ENCODE peak calls at places on chromosomes 2 and 18, in five cellular contexts. H is NCI-H1417; K is adipocyte; T is mammary epithelial cell; W is stimulated activated CD8-positive, alpha-beta memory T cell treated with anti-CD3 and anti-CD28 coated beads, Interleukin-2, amount 100 ng/mL, for 48 hours. I is an unnamed sample.

GRCh38 chr18:57416542-57416941 is 18.6 kb upstream of the ONECUT2 start:
- DNase-seq in W (no peak), H (no peak), K (no peak), T (no peak), I (no peak)

GRCh38 chr2:71291398-71291797 is 40.2 kb upstream of the ZNF638 start:
- DNase-seq in K (peak; percentile 23), T (peak; percentile 24), W (no peak), H (no peak), I (no peak)

GRCh38 chr18:23583071-23583865 is 3.0 kb downstream of the NPC1 start:
- DNase-seq in K (no peak), T (no peak), H (no peak), W (no peak), I (no peak)

GRCh38 chr18:47420130-47420529 is 168.7 kb upstream of the SKOR2 start:
- DNase-seq in T (no peak), W (no peak), H (no peak), K (no peak), I (no peak)

GRCh38 chr18:5370332-5370731 is 74.8 kb upstream of the ZBTB14 start:
- DNase-seq in K (peak; percentile 30), T (no peak), W (no peak), H (no peak), I (no peak)

GRCh38 chr2:36356990-36357505 is 1.5 kb downstream of the CRIM1 start:
- DNase-seq in T (peak; percentile 60), K (no peak), H (peak; percentile 48), W (no peak), I (no peak)

GRCh38 chr2:128563348-128563687 is 244.7 kb upstream of the HS6ST1 start:
- DNase-seq in K (peak; percentile 97), W (no peak), H (no peak), T (no peak), I (no peak)

GRCh38 chr2:153477641-153478288 is 797 bp downstream of the RPRM start:
- DNase-seq in K (peak; percentile 2), T (no peak), H (peak; percentile 79), W (no peak), I (peak; percentile 30)

GRCh38 chr18:12305930-12306629 is 2.0 kb upstream of the TUBB6 start:
- DNase-seq in K (no peak), T (no peak), H (no peak), W (no peak), I (no peak)

GRCh38 chr18:46345181-46345465 is 240.9 kb downstream of the HAUS1 start:
- DNase-seq in W (no peak), K (no peak), T (no peak), H (no peak), I (no peak)

GRCh38 chr2:3644891-3645605 is 13.0 kb upstream of the ALLC start:
- DNase-seq in T (no peak), H (no peak), W (no peak), K (no peak), I (no peak)

GRCh38 chr2:217166241-217166640 is 306.4 kb upstream of the TNP1 start:
- DNase-seq in T (peak; percentile 27), K (peak; percentile 72), H (peak; percentile 40), W (no peak), I (peak; percentile 37)

GRCh38 chr2:201234167-201235139 is 25.9 kb upstream of the CASP8 start:
- DNase-seq in K (no peak), W (no peak), T (no peak), H (no peak), I (no peak)

GRCh38 chr2:173488861-173489260 is 134.2 kb downstream of the CDCA7 start:
- DNase-seq in T (no peak), H (no peak), W (no peak), K (no peak), I (no peak)

GRCh38 chr2:218465987-218466633 is 47.2 kb downstream of the VIL1 start:
- DNase-seq in K (peak; percentile 67), T (no peak), H (no peak), W (no peak), I (no peak)

GRCh38 chr18:10252494-10252893 is 201.9 kb upstream of the APCDD1 start:
- DNase-seq in W (no peak), T (no peak), K (no peak), H (no peak), I (no peak)

GRCh38 chr2:1366546-1367134 is 46.6 kb upstream of the TPO start:
- DNase-seq in K (no peak), H (peak; percentile 81), T (no peak), W (no peak), I (peak; percentile 83)

GRCh38 chr18:79553696-79554095 is 125.9 kb upstream of the CTDP1 start:
- DNase-seq in H (no peak), W (no peak), K (no peak), T (no peak), I (no peak)

GRCh38 chr2:83967854-83968253 is 491.2 kb downstream of the SUCLG1 start:
- DNase-seq in K (no peak), T (peak; percentile 10), H (no peak), W (no peak), I (no peak)

GRCh38 chr2:76985387-76986136 is 536.6 kb downstream of the LRRTM4 start:
- DNase-seq in H (no peak), W (no peak), T (no peak), K (no peak), I (no peak)

GRCh38 chr2:237231593-237231992 is 145.9 kb downstream of the COPS8 start:
- DNase-seq in H (no peak), K (no peak), T (no peak), W (no peak), I (no peak)

GRCh38 chr2:26034597-26035067 is 748 bp downstream of the RAB10 start:
- DNase-seq in W (no peak), H (peak; percentile 70), T (no peak), K (peak; percentile 58), I (no peak)

GRCh38 chr18:51513525-51513924 is 316.0 kb upstream of the MEX3C start:
- DNase-seq in H (no peak), K (no peak), T (peak; percentile 85), W (no peak), I (no peak)

GRCh38 chr2:205698556-205699282 is 16.4 kb downstream of the NRP2 start:
- DNase-seq in H (no peak), T (peak; percentile 54), W (no peak), K (no peak), I (no peak)

GRCh38 chr18:45678850-45679249 is 45.1 kb upstream of the SLC14A1 start:
- DNase-seq in T (no peak), W (no peak), H (no peak), K (no peak), I (no peak)

GRCh38 chr2:217262916-217263315 is 403.1 kb upstream of the TNP1 start:
- DNase-seq in W (no peak), K (no peak), T (no peak), H (no peak), I (no peak)

GRCh38 chr2:152534460-152535131 is 182.7 kb downstream of the PRPF40A start:
- DNase-seq in W (no peak), K (no peak), T (no peak), H (no peak), I (no peak)

GRCh38 chr2:12555012-12555645 is 161.6 kb upstream of the TRIB2 start:
- DNase-seq in T (peak; percentile 63), W (no peak), H (no peak), K (peak; percentile 68), I (no peak)

GRCh38 chr2:40721595-40721994 is 269.7 kb upstream of the SLC8A1 start:
- DNase-seq in W (no peak), K (peak; percentile 66), H (no peak), T (peak; percentile 42), I (no peak)

GRCh38 chr2:180983468-180984388 is 3.3 kb downstream of the UBE2E3 start:
- DNase-seq in T (peak; percentile 54), K (peak; percentile 80), H (peak; percentile 40), W (no peak), I (peak; percentile 38)

GRCh38 chr2:238462782-238463396 is 36.2 kb downstream of the ASB1 start:
- DNase-seq in T (peak; percentile 61), W (no peak), K (peak; percentile 61), H (peak; percentile 8), I (peak; percentile 14)

GRCh38 chr18:59697236-59697932 is at the start of gene CCBE1:
- DNase-seq in K (peak; percentile 87), W (peak; percentile 44), H (peak; percentile 92), T (peak; percentile 78), I (no peak)

GRCh38 chr2:96138146-96139145 is at the start of gene ASTL:
- DNase-seq in T (peak; percentile 19), W (no peak), H (peak; percentile 67), K (peak; percentile 46), I (peak; percentile 73)

GRCh38 chr18:21656402-21656801 is 44.3 kb downstream of the SNRPD1 start:
- DNase-seq in W (no peak), T (no peak), K (peak; percentile 65), H (no peak), I (no peak)

GRCh38 chr18:34772887-34773286 is 62.8 kb downstream of the DTNA start:
- DNase-seq in T (no peak), K (peak; percentile 39), H (no peak), W (no peak), I (no peak)

GRCh38 chr2:169828141-169828811 is 1.0 kb downstream of the UBR3 start:
- DNase-seq in H (peak; percentile 13), K (peak; percentile 73), W (peak; percentile 44), T (peak; percentile 65), I (no peak)

I was measured in DMS153.